ENCODE peak calls at places on chromosomes 1 and 21, in eight cellular contexts. D, W, C, U, X, J, A and Q are unnamed samples.

GRCh38 chr1:207327994-207328393 is 6.5 kb downstream of the CD55 start:
- DNase-seq in C (no peak), W (peak), X (no peak), J (no peak), D (no peak), A (no peak), U (no peak), Q (no peak)

GRCh38 chr1:223208164-223209075 is 65.4 kb upstream of the TLR5 start:
- DNase-seq in J (no peak), A (no peak), W (peak), C (no peak), D (no peak), U (no peak), X (no peak), Q (no peak)

GRCh38 chr1:53089478-53090226 is 27.6 kb downstream of the PODN start:
- DNase-seq in A (no peak), J (no peak), D (no peak), X (no peak), C (no peak), U (no peak), W (no peak), Q (no peak)

GRCh38 chr1:163307479-163308171 is 14.1 kb upstream of the NUF2 start:
- DNase-seq in A (no peak), J (no peak), U (no peak), X (no peak), C (no peak), W (peak), D (no peak), Q (no peak)

GRCh38 chr1:186615332-186615731 is 64.9 kb downstream of the PTGS2 start:
- DNase-seq in U (no peak), W (no peak), D (no peak), J (no peak), C (no peak), X (no peak), A (no peak), Q (no peak)

GRCh38 chr1:22880174-22880601 is 92.5 kb downstream of the LACTBL1 start:
- DNase-seq in X (peak), A (no peak), J (no peak), D (no peak), C (no peak), U (no peak), W (peak), Q (no peak)

GRCh38 chr21:27094182-27094948 is 127.5 kb upstream of the ADAMTS5 start:
- DNase-seq in U (no peak), X (no peak), A (no peak), J (no peak), W (no peak), D (no peak), C (no peak), Q (no peak)

GRCh38 chr1:31924839-31925238 is 13.3 kb downstream of the PTP4A2 start:
- DNase-seq in J (no peak), X (peak), C (no peak), W (no peak), D (no peak), U (no peak), A (no peak), Q (no peak)

GRCh38 chr1:102120910-102121309 is 124.2 kb upstream of the OLFM3 start:
- DNase-seq in D (no peak), C (peak), A (no peak), X (no peak), U (no peak), W (no peak), J (no peak), Q (no peak)

GRCh38 chr1:115807723-115808122 is 33.2 kb downstream of the NHLH2 start:
- DNase-seq in C (peak), X (peak), A (no peak), W (peak), U (peak), D (peak), J (peak), Q (peak)

GRCh38 chr1:55751776-55752175 is 536.6 kb upstream of the USP24 start:
- DNase-seq in X (no peak), J (no peak), U (no peak), C (no peak), D (no peak), W (no peak), A (no peak), Q (no peak)

GRCh38 chr1:104932949-104933679 is 1183.4 kb downstream of the AMY1C start:
- DNase-seq in X (no peak), J (no peak), D (no peak), W (no peak), A (no peak), C (no peak), U (no peak), Q (no peak)

GRCh38 chr1:115251340-115251748 is 86.7 kb downstream of the NGF start:
- DNase-seq in W (peak), A (no peak), U (no peak), D (no peak), X (no peak), C (no peak), J (no peak), Q (no peak)

GRCh38 chr1:230427477-230427876 is 1.3 kb upstream of the PGBD5 start:
- DNase-seq in D (no peak), J (no peak), A (no peak), X (no peak), W (no peak), C (no peak), U (no peak), Q (no peak)

GRCh38 chr1:221093903-221094865 is 214.9 kb downstream of the HLX start:
- DNase-seq in C (no peak), D (no peak), U (no peak), J (no peak), W (peak), A (no peak), X (peak), Q (peak)

GRCh38 chr1:150972417-150972940 is 2.2 kb downstream of the CERS2 start:
- DNase-seq in X (no peak), A (no peak), U (no peak), D (no peak), W (no peak), J (no peak), C (no peak), Q (no peak)

GRCh38 chr1:172429324-172430127 is 9.0 kb downstream of the C1orf105 start:
- DNase-seq in J (peak), D (peak), U (peak), C (peak), A (no peak), W (peak), X (peak), Q (peak)

GRCh38 chr1:66696771-66697170 is 55.5 kb upstream of the DYNLT5 start:
- DNase-seq in D (no peak), A (no peak), J (no peak), C (no peak), X (no peak), W (no peak), U (no peak), Q (no peak)

GRCh38 chr1:168803696-168804510 is 74.9 kb upstream of the DPT start:
- DNase-seq in X (peak), J (no peak), C (peak), A (no peak), W (no peak), U (peak), D (no peak), Q (no peak)

GRCh38 chr21:23522750-23523149 is 2084.5 kb downstream of the MRPL39 start:
- DNase-seq in A (no peak), U (no peak), C (no peak), J (no peak), W (no peak), D (no peak), X (peak), Q (no peak)

GRCh38 chr21:38495242-38495641 is 3.0 kb downstream of the ERG start:
- DNase-seq in U (no peak), D (no peak), C (no peak), W (no peak), X (no peak), A (no peak), J (no peak), Q (no peak)

GRCh38 chr21:45301521-45302081 is 13.9 kb upstream of the POFUT2 start:
- DNase-seq in J (no peak), X (no peak), W (no peak), C (no peak), A (peak), U (no peak), D (no peak), Q (peak)

GRCh38 chr1:197521118-197521739 is 253.2 kb downstream of the CRB1 start:
- DNase-seq in W (peak), X (peak), U (peak), J (peak), A (no peak), D (peak), C (peak), Q (peak)

GRCh38 chr1:92707709-92708108 is 77.2 kb downstream of the EVI5 start:
- DNase-seq in J (no peak), C (peak), W (no peak), A (no peak), D (no peak), U (no peak), X (no peak), Q (no peak)

GRCh38 chr1:25033828-25034451 is 103.9 kb upstream of the RUNX3 start:
- DNase-seq in J (peak), U (no peak), C (no peak), X (no peak), A (peak), D (peak), W (no peak), Q (no peak)

GRCh38 chr21:42835211-42835610 is 44.1 kb downstream of the WDR4 start:
- DNase-seq in U (no peak), J (no peak), X (no peak), D (no peak), A (no peak), W (no peak), C (no peak), Q (no peak)

GRCh38 chr1:25689686-25690381 is 73.2 kb downstream of the MAN1C1 start:
- DNase-seq in D (no peak), X (no peak), W (no peak), J (no peak), C (no peak), U (no peak), A (no peak), Q (no peak)

GRCh38 chr1:184610872-184611614 is 143.6 kb downstream of the EDEM3 start:
- DNase-seq in A (no peak), D (no peak), U (no peak), J (peak), W (no peak), C (peak), X (no peak), Q (peak)